ENCODE peak calls at places on chromosomes 4 and X, in ten cellular contexts. One of them, this sample, is unnamed.

GRCh38 chr4:86007042-86007441 is 352.8 kb downstream of the MAPK10 start:
- DNase-seq in H9: no peak
- DNase-seq in right atrium auricular region: no peak
- DNase-seq in small intestine: no peak
- DNase-seq in CD8-positive, alpha-beta T cell: no peak
- DNase-seq in OCI-LY7: no peak
- DNase-seq in A549: no peak
- DNase-seq in CD8-positive, alpha-beta memory T cell: no peak
- DNase-seq in CD4-positive, alpha-beta memory T cell: no peak
- DNase-seq in PC-3: no peak
- DNase-seq in this sample: no peak

GRCh38 chrX:140440891-140441290 is 64.0 kb downstream of the SOX3 start:
- DNase-seq in CD8-positive, alpha-beta memory T cell: no peak
- DNase-seq in small intestine: no peak
- DNase-seq in H9: peak; percentile 38
- DNase-seq in A549: no peak
- DNase-seq in right atrium auricular region: no peak
- DNase-seq in OCI-LY7: no peak
- DNase-seq in CD8-positive, alpha-beta T cell: no peak
- DNase-seq in PC-3: no peak
- DNase-seq in CD4-positive, alpha-beta memory T cell: no peak
- DNase-seq in this sample: no peak

GRCh38 chr4:103887191-103887590 is 167.4 kb upstream of the TACR3 start:
- DNase-seq in right atrium auricular region: no peak
- DNase-seq in CD4-positive, alpha-beta memory T cell: no peak
- DNase-seq in CD8-positive, alpha-beta T cell: no peak
- DNase-seq in OCI-LY7: no peak
- DNase-seq in small intestine: no peak
- DNase-seq in PC-3: no peak
- DNase-seq in A549: no peak
- DNase-seq in H9: no peak
- DNase-seq in CD8-positive, alpha-beta memory T cell: no peak
- DNase-seq in this sample: no peak

GRCh38 chr4:15649914-15650545 is 5.1 kb downstream of the FBXL5 start:
- DNase-seq in A549: peak; percentile 65
- DNase-seq in CD8-positive, alpha-beta T cell: peak; percentile 69
- DNase-seq in small intestine: peak; percentile 69
- DNase-seq in OCI-LY7: peak; percentile 79
- DNase-seq in CD8-positive, alpha-beta memory T cell: peak; percentile 73
- DNase-seq in PC-3: peak; percentile 62
- DNase-seq in CD4-positive, alpha-beta memory T cell: peak; percentile 79
- DNase-seq in H9: peak; percentile 54
- DNase-seq in right atrium auricular region: no peak
- DNase-seq in this sample: no peak

GRCh38 chr4:96035727-96036126 is 195.8 kb downstream of the PDHA2 start:
- DNase-seq in CD8-positive, alpha-beta memory T cell: no peak
- DNase-seq in OCI-LY7: peak; percentile 4
- DNase-seq in right atrium auricular region: no peak
- DNase-seq in H9: no peak
- DNase-seq in small intestine: no peak
- DNase-seq in CD8-positive, alpha-beta T cell: no peak
- DNase-seq in PC-3: peak; percentile 33
- DNase-seq in A549: peak; percentile 6
- DNase-seq in CD4-positive, alpha-beta memory T cell: no peak
- DNase-seq in this sample: no peak

GRCh38 chr4:25878676-25879075 is 15.9 kb upstream of the SEL1L3 start:
- DNase-seq in H9: no peak
- DNase-seq in small intestine: no peak
- DNase-seq in OCI-LY7: peak; percentile 73
- DNase-seq in PC-3: no peak
- DNase-seq in CD4-positive, alpha-beta memory T cell: no peak
- DNase-seq in right atrium auricular region: no peak
- DNase-seq in CD8-positive, alpha-beta memory T cell: no peak
- DNase-seq in CD8-positive, alpha-beta T cell: no peak
- DNase-seq in A549: no peak
- DNase-seq in this sample: no peak

GRCh38 chrX:17007134-17007768 is 60.8 kb downstream of the REPS2 start:
- DNase-seq in A549: peak; percentile 13
- DNase-seq in CD8-positive, alpha-beta T cell: no peak
- DNase-seq in CD4-positive, alpha-beta memory T cell: no peak
- DNase-seq in CD8-positive, alpha-beta memory T cell: no peak
- DNase-seq in right atrium auricular region: no peak
- DNase-seq in OCI-LY7: peak; percentile 47
- DNase-seq in PC-3: peak; percentile 26
- DNase-seq in H9: peak; percentile 42
- DNase-seq in small intestine: peak; percentile 26
- DNase-seq in this sample: no peak

GRCh38 chr4:118325443-118325842 is 27.4 kb downstream of the PRSS12 start:
- DNase-seq in small intestine: no peak
- DNase-seq in CD8-positive, alpha-beta memory T cell: no peak
- DNase-seq in PC-3: no peak
- DNase-seq in CD8-positive, alpha-beta T cell: no peak
- DNase-seq in CD4-positive, alpha-beta memory T cell: no peak
- DNase-seq in right atrium auricular region: no peak
- DNase-seq in A549: no peak
- DNase-seq in H9: no peak
- DNase-seq in OCI-LY7: no peak
- DNase-seq in this sample: no peak

GRCh38 chrX:18793601-18794089 is 86.2 kb downstream of the PPEF1 start:
- DNase-seq in PC-3: peak; percentile 43
- DNase-seq in right atrium auricular region: no peak
- DNase-seq in A549: peak; percentile 75
- DNase-seq in OCI-LY7: no peak
- DNase-seq in CD4-positive, alpha-beta memory T cell: no peak
- DNase-seq in H9: peak; percentile 28
- DNase-seq in small intestine: no peak
- DNase-seq in CD8-positive, alpha-beta T cell: no peak
- DNase-seq in CD8-positive, alpha-beta memory T cell: no peak
- DNase-seq in this sample: no peak

GRCh38 chr4:155428128-155428527 is 51.4 kb upstream of the MAP9 start:
- DNase-seq in H9: no peak
- DNase-seq in CD8-positive, alpha-beta memory T cell: no peak
- DNase-seq in right atrium auricular region: no peak
- DNase-seq in small intestine: no peak
- DNase-seq in CD4-positive, alpha-beta memory T cell: no peak
- DNase-seq in OCI-LY7: no peak
- DNase-seq in A549: no peak
- DNase-seq in CD8-positive, alpha-beta T cell: no peak
- DNase-seq in PC-3: no peak
- DNase-seq in this sample: no peak

GRCh38 chr4:24372915-24373314 is 211.4 kb downstream of the DHX15 start:
- DNase-seq in A549: no peak
- DNase-seq in H9: no peak
- DNase-seq in CD8-positive, alpha-beta T cell: no peak
- DNase-seq in PC-3: no peak
- DNase-seq in small intestine: no peak
- DNase-seq in OCI-LY7: no peak
- DNase-seq in CD4-positive, alpha-beta memory T cell: no peak
- DNase-seq in right atrium auricular region: no peak
- DNase-seq in CD8-positive, alpha-beta memory T cell: no peak
- DNase-seq in this sample: no peak

GRCh38 chr4:74805601-74806000 is 11.3 kb upstream of the BTC start:
- DNase-seq in CD4-positive, alpha-beta memory T cell: no peak
- DNase-seq in small intestine: peak; percentile 2
- DNase-seq in right atrium auricular region: no peak
- DNase-seq in CD8-positive, alpha-beta T cell: no peak
- DNase-seq in A549: peak; percentile 64
- DNase-seq in PC-3: peak; percentile 85
- DNase-seq in OCI-LY7: no peak
- DNase-seq in CD8-positive, alpha-beta memory T cell: no peak
- DNase-seq in H9: no peak
- DNase-seq in this sample: no peak

GRCh38 chr4:182369211-182369610 is 126.0 kb downstream of the TENM3 start:
- DNase-seq in CD8-positive, alpha-beta T cell: no peak
- DNase-seq in CD4-positive, alpha-beta memory T cell: no peak
- DNase-seq in OCI-LY7: no peak
- DNase-seq in CD8-positive, alpha-beta memory T cell: no peak
- DNase-seq in small intestine: no peak
- DNase-seq in A549: no peak
- DNase-seq in PC-3: no peak
- DNase-seq in right atrium auricular region: no peak
- DNase-seq in H9: no peak
- DNase-seq in this sample: no peak

GRCh38 chr4:101345271-101345595 is 2.1 kb downstream of the PPP3CA start:
- DNase-seq in CD8-positive, alpha-beta memory T cell: no peak
- DNase-seq in right atrium auricular region: no peak
- DNase-seq in small intestine: peak; percentile 20
- DNase-seq in PC-3: no peak
- DNase-seq in CD8-positive, alpha-beta T cell: no peak
- DNase-seq in OCI-LY7: peak; percentile 34
- DNase-seq in CD4-positive, alpha-beta memory T cell: peak; percentile 18
- DNase-seq in A549: no peak
- DNase-seq in H9: no peak
- DNase-seq in this sample: no peak

GRCh38 chrX:12970691-12971202 is 4.2 kb upstream of the TMSB4X start:
- DNase-seq in CD8-positive, alpha-beta memory T cell: peak; percentile 73
- DNase-seq in CD8-positive, alpha-beta T cell: peak; percentile 69
- DNase-seq in right atrium auricular region: no peak
- DNase-seq in CD4-positive, alpha-beta memory T cell: peak; percentile 79
- DNase-seq in small intestine: peak; percentile 52
- DNase-seq in PC-3: peak; percentile 39
- DNase-seq in A549: no peak
- DNase-seq in OCI-LY7: no peak
- DNase-seq in H9: peak; percentile 65
- DNase-seq in this sample: no peak

GRCh38 chr4:47852121-47852520 is 14.3 kb upstream of the CORIN start:
- DNase-seq in CD4-positive, alpha-beta memory T cell: no peak
- DNase-seq in A549: no peak
- DNase-seq in CD8-positive, alpha-beta T cell: no peak
- DNase-seq in right atrium auricular region: no peak
- DNase-seq in CD8-positive, alpha-beta memory T cell: no peak
- DNase-seq in OCI-LY7: no peak
- DNase-seq in PC-3: no peak
- DNase-seq in small intestine: no peak
- DNase-seq in H9: no peak
- DNase-seq in this sample: no peak

DNA sequence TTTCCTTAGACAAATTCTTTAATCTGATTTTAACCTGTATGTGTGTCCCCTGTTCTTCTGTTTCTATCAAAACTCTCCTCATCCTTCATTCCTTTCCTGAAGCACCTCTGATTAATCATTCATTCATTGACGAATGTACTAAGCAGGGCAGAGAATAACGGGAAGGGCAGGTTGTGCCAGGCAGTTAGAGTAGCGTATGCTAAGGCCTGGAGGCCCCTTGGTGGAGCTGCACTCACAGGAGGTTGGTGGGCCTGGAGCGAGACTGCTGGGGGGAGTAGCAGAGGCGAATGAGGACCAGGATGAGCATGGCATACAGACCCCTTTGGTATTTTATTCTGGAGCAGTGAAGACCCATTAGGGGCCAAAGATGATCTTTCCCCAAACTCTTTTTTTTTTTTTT is 22.5 kb downstream of the PTTG2 start:
- DNase-seq in H9: no peak
- DNase-seq in PC-3: no peak
- DNase-seq in right atrium auricular region: no peak
- DNase-seq in CD8-positive, alpha-beta memory T cell: no peak
- DNase-seq in small intestine: no peak
- DNase-seq in CD4-positive, alpha-beta memory T cell: no peak
- DNase-seq in OCI-LY7: no peak
- DNase-seq in A549: no peak
- DNase-seq in CD8-positive, alpha-beta T cell: no peak
- DNase-seq in this sample: no peak
- H3K4me1 ChIP-seq in H9: peaks cover 9% of the 10 kb centered on the region
- H3K4me1 ChIP-seq in PC-3: peaks cover 16% of the 10 kb centered on the region
- H3K4me1 ChIP-seq in right atrium auricular region: peaks cover 75% of the 10 kb centered on the region
- H3K4me1 ChIP-seq in CD8-positive, alpha-beta memory T cell: peaks cover 17% of the 10 kb centered on the region
- H3K4me1 ChIP-seq in small intestine: peaks cover 6% of the 10 kb centered on the region
- H3K4me1 ChIP-seq in CD4-positive, alpha-beta memory T cell: peaks cover 18% of the 10 kb centered on the region
- H3K4me1 ChIP-seq in OCI-LY7: peaks cover 87% of the 10 kb centered on the region
- H3K4me1 ChIP-seq in A549: peaks cover 10% of the 10 kb centered on the region
- H3K4me1 ChIP-seq in CD8-positive, alpha-beta T cell: peaks cover 14% of the 10 kb centered on the region
- H3K4me1 ChIP-seq in this sample: peaks cover 84% of the 10 kb centered on the region

DNA sequence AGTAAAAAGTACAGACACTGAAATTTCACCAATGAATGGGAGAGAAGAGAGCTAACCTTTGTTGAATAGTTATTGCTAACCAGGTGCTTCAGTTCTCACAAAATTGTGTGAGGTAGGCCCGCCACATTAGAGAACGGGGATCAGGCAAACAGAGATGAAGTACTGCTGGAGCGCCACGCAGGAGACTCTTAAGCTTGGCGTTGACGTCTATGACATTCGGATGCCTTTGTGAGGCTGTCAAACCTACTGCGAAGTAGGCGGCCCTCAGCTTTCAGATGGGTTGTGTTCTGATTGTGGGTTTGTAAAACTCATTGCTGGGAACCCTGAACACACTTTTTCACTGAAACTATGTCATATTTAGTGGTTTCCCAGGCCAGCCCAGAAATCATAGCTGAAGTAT is 173.6 kb downstream of the CBR4 start:
- DNase-seq in CD8-positive, alpha-beta T cell: no peak
- DNase-seq in right atrium auricular region: no peak
- DNase-seq in OCI-LY7: no peak
- DNase-seq in CD8-positive, alpha-beta memory T cell: no peak
- DNase-seq in PC-3: no peak
- DNase-seq in CD4-positive, alpha-beta memory T cell: no peak
- DNase-seq in A549: no peak
- DNase-seq in H9: no peak
- DNase-seq in small intestine: no peak
- DNase-seq in this sample: no peak
- H3K4me1 ChIP-seq in CD8-positive, alpha-beta T cell: peaks cover 11% of the 10 kb centered on the region
- H3K4me1 ChIP-seq in right atrium auricular region: peaks cover 71% of the 10 kb centered on the region
- H3K4me1 ChIP-seq in OCI-LY7: no peaks in the 10 kb centered on the region
- H3K4me1 ChIP-seq in CD8-positive, alpha-beta memory T cell: peaks cover 3% of the 10 kb centered on the region
- H3K4me1 ChIP-seq in PC-3: peaks cover 12% of the 10 kb centered on the region
- H3K4me1 ChIP-seq in CD4-positive, alpha-beta memory T cell: peaks cover 11% of the 10 kb centered on the region
- H3K4me1 ChIP-seq in A549: peaks cover 79% of the 10 kb centered on the region
- H3K4me1 ChIP-seq in H9: peaks cover 4% of the 10 kb centered on the region
- H3K4me1 ChIP-seq in small intestine: peaks cover 4% of the 10 kb centered on the region
- H3K4me1 ChIP-seq in this sample: peaks cover 66% of the 10 kb centered on the region

GRCh38 chr4:7045961-7046921 is 3.1 kb downstream of the TADA2B start:
- DNase-seq in H9: no peak
- DNase-seq in right atrium auricular region: no peak
- DNase-seq in PC-3: peak; percentile 39
- DNase-seq in CD4-positive, alpha-beta memory T cell: no peak
- DNase-seq in CD8-positive, alpha-beta memory T cell: no peak
- DNase-seq in small intestine: no peak
- DNase-seq in OCI-LY7: peak; percentile 40
- DNase-seq in A549: no peak
- DNase-seq in CD8-positive, alpha-beta T cell: no peak
- DNase-seq in this sample: no peak
- H3K4me1 ChIP-seq in H9: peaks cover 3% of the 10 kb centered on the region
- H3K4me1 ChIP-seq in right atrium auricular region: peaks cover 68% of the 10 kb centered on the region
- H3K4me1 ChIP-seq in PC-3: peaks cover 33% of the 10 kb centered on the region
- H3K4me1 ChIP-seq in CD4-positive, alpha-beta memory T cell: peaks cover 53% of the 10 kb centered on the region
- H3K4me1 ChIP-seq in CD8-positive, alpha-beta memory T cell: peaks cover 41% of the 10 kb centered on the region
- H3K4me1 ChIP-seq in small intestine: peaks cover 16% of the 10 kb centered on the region
- H3K4me1 ChIP-seq in OCI-LY7: peaks cover 37% of the 10 kb centered on the region
- H3K4me1 ChIP-seq in A549: peaks cover 8% of the 10 kb centered on the region
- H3K4me1 ChIP-seq in CD8-positive, alpha-beta T cell: peaks cover 45% of the 10 kb centered on the region
- H3K4me1 ChIP-seq in this sample: peaks cover 58% of the 10 kb centered on the region

DNA sequence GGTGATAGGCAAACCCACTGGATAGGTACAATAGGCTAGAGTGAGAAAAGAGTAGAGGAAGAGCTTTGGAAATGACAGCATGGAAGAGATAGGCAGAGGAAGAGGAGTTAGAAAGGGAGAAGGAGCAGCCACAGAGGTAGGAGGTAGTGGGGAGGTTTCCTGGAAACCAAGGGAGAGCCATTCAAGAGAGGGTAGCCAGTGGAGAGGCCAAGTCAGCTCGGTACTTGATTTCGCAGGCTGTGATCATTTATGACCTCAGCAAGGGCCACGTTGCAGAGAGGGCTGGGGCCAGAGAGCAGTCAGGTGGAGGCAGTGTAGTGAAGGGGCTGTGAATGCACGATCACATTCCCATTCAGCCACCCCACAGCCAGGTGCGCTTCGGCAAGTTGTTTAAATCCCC is 76.0 kb downstream of the TMEM131L start:
- DNase-seq in PC-3: no peak
- DNase-seq in CD4-positive, alpha-beta memory T cell: no peak
- DNase-seq in small intestine: no peak
- DNase-seq in CD8-positive, alpha-beta memory T cell: no peak
- DNase-seq in CD8-positive, alpha-beta T cell: no peak
- DNase-seq in A549: no peak
- DNase-seq in OCI-LY7: no peak
- DNase-seq in H9: no peak
- DNase-seq in right atrium auricular region: no peak
- DNase-seq in this sample: no peak
- H3K4me1 ChIP-seq in PC-3: no peaks in the 10 kb centered on the region
- H3K4me1 ChIP-seq in CD4-positive, alpha-beta memory T cell: peaks cover 73% of the 10 kb centered on the region
- H3K4me1 ChIP-seq in small intestine: no peaks in the 10 kb centered on the region
- H3K4me1 ChIP-seq in CD8-positive, alpha-beta memory T cell: peaks cover 55% of the 10 kb centered on the region
- H3K4me1 ChIP-seq in CD8-positive, alpha-beta T cell: peaks cover 71% of the 10 kb centered on the region
- H3K4me1 ChIP-seq in A549: no peaks in the 10 kb centered on the region
- H3K4me1 ChIP-seq in OCI-LY7: peaks cover 9% of the 10 kb centered on the region
- H3K4me1 ChIP-seq in H9: peaks cover 6% of the 10 kb centered on the region
- H3K4me1 ChIP-seq in right atrium auricular region: peaks cover 30% of the 10 kb centered on the region
- H3K4me1 ChIP-seq in this sample: no peaks in the 10 kb centered on the region

This sample was measured in sigmoid colon.